ENCODE peak calls at places on chromosomes 5 and 9, in five cellular contexts. One of them, this sample, is unnamed.

GRCh38 chr5:72841756-72842535 is 25.5 kb downstream of the TNPO1 start:
- DNase-seq in HCT116: no peak
- DNase-seq in sigmoid colon: no peak
- DNase-seq in H1: no peak
- DNase-seq in stomach: no peak
- DNase-seq in this sample: no peak

GRCh38 chr5:219492-219891 is 1.4 kb downstream of the SDHA start:
- DNase-seq in HCT116: no peak
- DNase-seq in sigmoid colon: no peak
- DNase-seq in H1: no peak
- DNase-seq in stomach: no peak
- DNase-seq in this sample: no peak

GRCh38 chr9:95048225-95049087 is 269.1 kb downstream of the FANCC start:
- DNase-seq in HCT116: no peak
- DNase-seq in sigmoid colon: no peak
- DNase-seq in H1: no peak
- DNase-seq in stomach: peak
- DNase-seq in this sample: peak

GRCh38 chr5:140228364-140228837 is 53.4 kb downstream of the CYSTM1 start:
- DNase-seq in HCT116: no peak
- DNase-seq in sigmoid colon: no peak
- DNase-seq in H1: no peak
- DNase-seq in stomach: peak
- DNase-seq in this sample: no peak

GRCh38 chr5:139481122-139481533 is 1.4 kb downstream of the STING1 start:
- DNase-seq in HCT116: no peak
- DNase-seq in sigmoid colon: peak
- DNase-seq in H1: no peak
- DNase-seq in stomach: no peak
- DNase-seq in this sample: no peak

GRCh38 chr5:159095882-159096554 is 3.7 kb downstream of the EBF1 start:
- DNase-seq in HCT116: no peak
- DNase-seq in sigmoid colon: no peak
- DNase-seq in H1: no peak
- DNase-seq in stomach: no peak
- DNase-seq in this sample: no peak

GRCh38 chr5:1751864-1752822 is 47.5 kb downstream of the MRPL36 start:
- DNase-seq in HCT116: no peak
- DNase-seq in sigmoid colon: peak
- DNase-seq in H1: no peak
- DNase-seq in stomach: no peak
- DNase-seq in this sample: no peak

GRCh38 chr9:111356567-111357244 is 26.7 kb upstream of the OR2K2 start:
- DNase-seq in HCT116: peak
- DNase-seq in sigmoid colon: peak
- DNase-seq in H1: no peak
- DNase-seq in stomach: no peak
- DNase-seq in this sample: no peak

GRCh38 chr9:131348631-131349521 is 45.0 kb upstream of the PRRC2B start:
- DNase-seq in HCT116: no peak
- DNase-seq in sigmoid colon: no peak
- DNase-seq in H1: no peak
- DNase-seq in stomach: no peak
- DNase-seq in this sample: no peak

GRCh38 chr5:129499208-129499852 is 39.2 kb downstream of the ADAMTS19 start:
- DNase-seq in HCT116: no peak
- DNase-seq in sigmoid colon: no peak
- DNase-seq in H1: no peak
- DNase-seq in stomach: no peak
- DNase-seq in this sample: no peak

GRCh38 chr5:81750308-81751008 is 439 bp downstream of the SSBP2 start:
- DNase-seq in HCT116: no peak
- DNase-seq in sigmoid colon: no peak
- DNase-seq in H1: no peak
- DNase-seq in stomach: peak
- DNase-seq in this sample: no peak
- TF ChIP-seq POLR2AphosphoS5 in HCT116: no peak
- TF ChIP-seq POLR2AphosphoS5 in sigmoid colon: no peak
- TF ChIP-seq POLR2AphosphoS5 in H1: no peak
- TF ChIP-seq POLR2AphosphoS5 in stomach: no peak
- TF ChIP-seq POLR2AphosphoS5 in this sample: no peak

GRCh38 chr9:101849102-101849707 is 110.8 kb upstream of the GRIN3A start:
- DNase-seq in HCT116: no peak
- DNase-seq in sigmoid colon: no peak
- DNase-seq in H1: no peak
- DNase-seq in stomach: no peak
- DNase-seq in this sample: peak

DNA sequence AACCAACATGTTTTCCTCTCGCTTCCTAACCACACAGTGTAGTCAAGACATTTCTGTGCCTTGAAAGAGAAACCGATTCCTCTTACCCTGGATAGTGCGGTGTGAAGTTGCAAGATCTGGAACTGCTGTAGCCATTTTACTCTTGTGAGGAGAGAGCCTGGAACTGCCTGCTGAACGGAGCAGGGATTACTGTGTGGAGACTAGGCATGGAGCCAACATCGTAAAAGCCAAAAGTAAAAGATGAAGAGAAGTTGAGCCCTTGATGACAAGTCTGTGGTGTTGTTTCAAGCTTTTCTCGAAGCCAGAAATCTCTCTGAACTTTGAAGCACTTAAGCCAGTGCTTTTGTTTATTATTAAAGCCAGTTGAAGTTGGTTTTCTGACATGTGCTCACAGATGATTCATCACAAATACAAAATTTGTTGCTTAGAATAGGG is 110.1 kb upstream of the GRIN3A start:
- DNase-seq in HCT116: no peak
- DNase-seq in sigmoid colon: no peak
- DNase-seq in H1: no peak
- DNase-seq in stomach: no peak
- DNase-seq in this sample: no peak
- TF ChIP-seq POLR2AphosphoS5 in HCT116: no peak
- TF ChIP-seq POLR2AphosphoS5 in sigmoid colon: no peak
- TF ChIP-seq POLR2AphosphoS5 in H1: no peak
- TF ChIP-seq POLR2AphosphoS5 in stomach: no peak
- TF ChIP-seq POLR2AphosphoS5 in this sample: no peak

DNA sequence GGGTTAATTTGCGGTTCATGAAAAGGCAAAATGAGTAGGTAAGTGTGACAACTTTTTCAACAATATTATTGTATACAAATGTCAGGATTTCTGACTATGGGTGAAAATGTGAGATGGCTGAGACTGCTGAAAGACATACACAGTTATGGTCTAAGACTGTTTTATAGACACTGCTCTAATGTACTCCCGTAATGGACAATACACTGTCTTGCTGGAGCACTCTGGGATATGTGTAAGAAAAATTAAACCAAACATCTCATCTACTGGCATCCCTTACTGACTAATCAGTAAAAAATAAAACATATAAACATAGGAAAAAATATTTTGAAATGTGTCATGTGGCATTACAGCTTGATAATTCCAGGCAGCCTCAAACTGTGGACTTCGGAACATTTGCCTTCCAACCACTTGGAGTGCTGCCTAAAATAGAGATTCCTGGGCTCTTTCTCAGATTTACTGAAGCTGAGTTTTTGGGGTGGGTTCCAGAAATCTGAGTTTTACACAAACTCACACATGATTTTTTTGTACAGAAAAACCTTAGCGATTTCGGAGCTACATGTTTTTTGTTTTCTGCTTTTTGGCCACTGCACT is 233.9 kb upstream of the TBCA start:
- DNase-seq in HCT116: no peak
- DNase-seq in sigmoid colon: no peak
- DNase-seq in H1: no peak
- DNase-seq in stomach: no peak
- DNase-seq in this sample: no peak
- TF ChIP-seq POLR2AphosphoS5 in HCT116: no peak
- TF ChIP-seq POLR2AphosphoS5 in sigmoid colon: no peak
- TF ChIP-seq POLR2AphosphoS5 in H1: no peak
- TF ChIP-seq POLR2AphosphoS5 in stomach: no peak
- TF ChIP-seq POLR2AphosphoS5 in this sample: no peak

GRCh38 chr5:150846651-150847333 is 471 bp downstream of the IRGM start:
- DNase-seq in HCT116: peak
- DNase-seq in sigmoid colon: peak
- DNase-seq in H1: peak
- DNase-seq in stomach: no peak
- DNase-seq in this sample: peak
- TF ChIP-seq POLR2AphosphoS5 in HCT116: no peak
- TF ChIP-seq POLR2AphosphoS5 in sigmoid colon: peak
- TF ChIP-seq POLR2AphosphoS5 in H1: no peak
- TF ChIP-seq POLR2AphosphoS5 in stomach: peak
- TF ChIP-seq POLR2AphosphoS5 in this sample: no peak

GRCh38 chr9:134391319-134392231 is 65.3 kb downstream of the RXRA start:
- DNase-seq in HCT116: no peak
- DNase-seq in sigmoid colon: no peak
- DNase-seq in H1: no peak
- DNase-seq in stomach: no peak
- DNase-seq in this sample: no peak
- TF ChIP-seq POLR2AphosphoS5 in HCT116: no peak
- TF ChIP-seq POLR2AphosphoS5 in sigmoid colon: no peak
- TF ChIP-seq POLR2AphosphoS5 in H1: no peak
- TF ChIP-seq POLR2AphosphoS5 in stomach: no peak
- TF ChIP-seq POLR2AphosphoS5 in this sample: no peak

GRCh38 chr5:55524816-55525215 is 9.9 kb downstream of the PLPP1 start:
- DNase-seq in HCT116: no peak
- DNase-seq in sigmoid colon: no peak
- DNase-seq in H1: no peak
- DNase-seq in stomach: no peak
- DNase-seq in this sample: no peak

GRCh38 chr5:55533806-55534435 is 843 bp downstream of the PLPP1 start:
- DNase-seq in HCT116: no peak
- DNase-seq in sigmoid colon: no peak
- DNase-seq in H1: no peak
- DNase-seq in stomach: peak
- DNase-seq in this sample: peak

GRCh38 chr5:55535199-55535905 is 588 bp upstream of the PLPP1 start:
- DNase-seq in HCT116: no peak
- DNase-seq in sigmoid colon: no peak
- DNase-seq in H1: peak
- DNase-seq in stomach: no peak
- DNase-seq in this sample: no peak

GRCh38 chr5:55534436-55535198 is at the start of gene PLPP1:
- DNase-seq in HCT116: peak
- DNase-seq in sigmoid colon: peak
- DNase-seq in H1: peak
- DNase-seq in stomach: peak
- DNase-seq in this sample: peak

DNA sequence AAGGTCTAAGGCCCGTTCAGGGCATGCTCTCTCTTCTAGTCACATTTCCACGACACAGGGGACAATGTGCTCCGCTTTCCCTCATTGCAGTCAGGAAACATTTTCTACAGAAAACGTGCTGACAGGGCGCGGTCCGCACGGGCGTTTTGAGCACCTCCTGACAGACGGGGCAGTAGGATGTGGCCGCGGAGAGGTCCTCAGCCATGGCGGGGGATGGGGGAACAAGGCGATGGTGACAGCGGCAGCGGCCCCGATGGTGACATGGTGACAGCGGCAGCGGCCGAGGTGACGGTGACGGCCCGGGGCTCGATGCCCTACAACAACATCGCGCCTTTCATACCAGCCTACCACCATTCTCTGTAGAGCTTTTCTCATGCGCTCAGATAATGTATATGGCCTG is 4.1 kb downstream of the PLPP1 start:
- DNase-seq in HCT116: no peak
- DNase-seq in sigmoid colon: no peak
- DNase-seq in H1: no peak
- DNase-seq in stomach: no peak
- DNase-seq in this sample: no peak
- TF ChIP-seq POLR2AphosphoS5 in HCT116: no peak
- TF ChIP-seq POLR2AphosphoS5 in sigmoid colon: no peak
- TF ChIP-seq POLR2AphosphoS5 in H1: no peak
- TF ChIP-seq POLR2AphosphoS5 in stomach: no peak
- TF ChIP-seq POLR2AphosphoS5 in this sample: no peak